ENCODE peak calls at places on chromosome 6, in eight cellular contexts. One of them, this sample, is unnamed.
A peak's percentile ranks its signal among the peaks of the same experiment; 100 is the strongest.

GRCh38 chr6:87697581-87698552 is 4.2 kb downstream of the AKIRIN2 start:
- DNase-seq in small intestine: peak; percentile 25
- DNase-seq in upper lobe of right lung: no peak
- DNase-seq in sigmoid colon: no peak
- DNase-seq in cardiac muscle cell: no peak
- DNase-seq in endothelial cell of umbilical vein: peak; percentile 85
- DNase-seq in CD8-positive, alpha-beta T cell: no peak
- DNase-seq in IMR-90: peak; percentile 91
- DNase-seq in this sample: no peak

GRCh38 chr6:35796236-35796635 is 887 bp downstream of the CLPS start:
- DNase-seq in small intestine: no peak
- DNase-seq in upper lobe of right lung: no peak
- DNase-seq in sigmoid colon: no peak
- DNase-seq in cardiac muscle cell: no peak
- DNase-seq in endothelial cell of umbilical vein: no peak
- DNase-seq in CD8-positive, alpha-beta T cell: no peak
- DNase-seq in IMR-90: no peak
- DNase-seq in this sample: no peak

GRCh38 chr6:38148606-38149005 is 329.1 kb downstream of the ZFAND3 start:
- DNase-seq in small intestine: no peak
- DNase-seq in upper lobe of right lung: no peak
- DNase-seq in sigmoid colon: no peak
- DNase-seq in cardiac muscle cell: no peak
- DNase-seq in endothelial cell of umbilical vein: peak; percentile 23
- DNase-seq in CD8-positive, alpha-beta T cell: no peak
- DNase-seq in IMR-90: no peak
- DNase-seq in this sample: no peak

GRCh38 chr6:49582529-49582928 is 32.1 kb downstream of the C6orf141 start:
- DNase-seq in small intestine: no peak
- DNase-seq in upper lobe of right lung: no peak
- DNase-seq in sigmoid colon: no peak
- DNase-seq in cardiac muscle cell: no peak
- DNase-seq in endothelial cell of umbilical vein: no peak
- DNase-seq in CD8-positive, alpha-beta T cell: no peak
- DNase-seq in IMR-90: no peak
- DNase-seq in this sample: no peak

GRCh38 chr6:130376921-130377320 is 11.1 kb downstream of the TMEM200A start:
- DNase-seq in small intestine: no peak
- DNase-seq in upper lobe of right lung: no peak
- DNase-seq in sigmoid colon: no peak
- DNase-seq in cardiac muscle cell: no peak
- DNase-seq in endothelial cell of umbilical vein: no peak
- DNase-seq in CD8-positive, alpha-beta T cell: no peak
- DNase-seq in IMR-90: no peak
- DNase-seq in this sample: no peak

GRCh38 chr6:125191916-125192609 is 38.5 kb downstream of the TPD52L1 start:
- DNase-seq in small intestine: peak; percentile 78
- DNase-seq in upper lobe of right lung: no peak
- DNase-seq in sigmoid colon: peak; percentile 69
- DNase-seq in cardiac muscle cell: peak; percentile 42
- DNase-seq in endothelial cell of umbilical vein: peak; percentile 73
- DNase-seq in CD8-positive, alpha-beta T cell: peak; percentile 47
- DNase-seq in IMR-90: peak; percentile 88
- DNase-seq in this sample: peak; percentile 3

GRCh38 chr6:54846243-54846856 is at the start of gene FAM83B:
- DNase-seq in small intestine: peak; percentile 94
- DNase-seq in upper lobe of right lung: peak; percentile 76
- DNase-seq in sigmoid colon: no peak
- DNase-seq in cardiac muscle cell: peak; percentile 52
- DNase-seq in endothelial cell of umbilical vein: no peak
- DNase-seq in CD8-positive, alpha-beta T cell: no peak
- DNase-seq in IMR-90: no peak
- DNase-seq in this sample: no peak

GRCh38 chr6:97215157-97215769 is 67.8 kb downstream of the MMS22L start:
- DNase-seq in small intestine: peak; percentile 21
- DNase-seq in upper lobe of right lung: no peak
- DNase-seq in sigmoid colon: no peak
- DNase-seq in cardiac muscle cell: peak; percentile 64
- DNase-seq in endothelial cell of umbilical vein: peak; percentile 71
- DNase-seq in CD8-positive, alpha-beta T cell: no peak
- DNase-seq in IMR-90: peak; percentile 76
- DNase-seq in this sample: no peak

GRCh38 chr6:11766589-11767450 is 11.8 kb downstream of the ADTRP start:
- DNase-seq in small intestine: no peak
- DNase-seq in upper lobe of right lung: no peak
- DNase-seq in sigmoid colon: no peak
- DNase-seq in cardiac muscle cell: no peak
- DNase-seq in endothelial cell of umbilical vein: peak; percentile 94
- DNase-seq in CD8-positive, alpha-beta T cell: no peak
- DNase-seq in IMR-90: peak; percentile 98
- DNase-seq in this sample: no peak

GRCh38 chr6:118659513-118660217 is 8.3 kb upstream of the CEP85L start:
- DNase-seq in small intestine: no peak
- DNase-seq in upper lobe of right lung: no peak
- DNase-seq in sigmoid colon: no peak
- DNase-seq in cardiac muscle cell: no peak
- DNase-seq in endothelial cell of umbilical vein: no peak
- DNase-seq in CD8-positive, alpha-beta T cell: no peak
- DNase-seq in IMR-90: no peak
- DNase-seq in this sample: no peak

GRCh38 chr6:140597181-140597580 is 1222.7 kb upstream of the CITED2 start:
- DNase-seq in small intestine: no peak
- DNase-seq in upper lobe of right lung: no peak
- DNase-seq in sigmoid colon: no peak
- DNase-seq in cardiac muscle cell: no peak
- DNase-seq in endothelial cell of umbilical vein: no peak
- DNase-seq in CD8-positive, alpha-beta T cell: no peak
- DNase-seq in IMR-90: no peak
- DNase-seq in this sample: no peak

GRCh38 chr6:20208687-20209378 is 3.4 kb downstream of the MBOAT1 start:
- DNase-seq in small intestine: no peak
- DNase-seq in upper lobe of right lung: no peak
- DNase-seq in sigmoid colon: no peak
- DNase-seq in cardiac muscle cell: no peak
- DNase-seq in endothelial cell of umbilical vein: no peak
- DNase-seq in CD8-positive, alpha-beta T cell: no peak
- DNase-seq in IMR-90: no peak
- DNase-seq in this sample: no peak

GRCh38 chr6:162864901-162865300 is 137.1 kb downstream of the PACRG start:
- DNase-seq in small intestine: no peak
- DNase-seq in upper lobe of right lung: no peak
- DNase-seq in sigmoid colon: no peak
- DNase-seq in cardiac muscle cell: no peak
- DNase-seq in endothelial cell of umbilical vein: no peak
- DNase-seq in CD8-positive, alpha-beta T cell: no peak
- DNase-seq in IMR-90: no peak
- DNase-seq in this sample: no peak

GRCh38 chr6:137043710-137044365 is 927 bp downstream of the IL20RA start:
- DNase-seq in small intestine: peak; percentile 27
- DNase-seq in upper lobe of right lung: no peak
- DNase-seq in sigmoid colon: no peak
- DNase-seq in cardiac muscle cell: peak; percentile 34
- DNase-seq in endothelial cell of umbilical vein: peak; percentile 39
- DNase-seq in CD8-positive, alpha-beta T cell: no peak
- DNase-seq in IMR-90: peak; percentile 28
- DNase-seq in this sample: no peak

GRCh38 chr6:148251286-148251685 is 91.4 kb upstream of the SASH1 start:
- DNase-seq in small intestine: peak; percentile 66
- DNase-seq in upper lobe of right lung: no peak
- DNase-seq in sigmoid colon: no peak
- DNase-seq in cardiac muscle cell: peak; percentile 38
- DNase-seq in endothelial cell of umbilical vein: peak; percentile 42
- DNase-seq in CD8-positive, alpha-beta T cell: no peak
- DNase-seq in IMR-90: peak; percentile 80
- DNase-seq in this sample: no peak

GRCh38 chr6:132768051-132768517 is 10.4 kb upstream of the VNN2 start:
- DNase-seq in small intestine: peak; percentile 80
- DNase-seq in upper lobe of right lung: peak; percentile 74
- DNase-seq in sigmoid colon: no peak
- DNase-seq in cardiac muscle cell: peak; percentile 59
- DNase-seq in endothelial cell of umbilical vein: peak; percentile 32
- DNase-seq in CD8-positive, alpha-beta T cell: peak; percentile 9
- DNase-seq in IMR-90: no peak
- DNase-seq in this sample: peak; percentile 8

GRCh38 chr6:21767891-21768659 is 174.5 kb downstream of the SOX4 start:
- DNase-seq in small intestine: no peak
- DNase-seq in upper lobe of right lung: no peak
- DNase-seq in sigmoid colon: no peak
- DNase-seq in cardiac muscle cell: no peak
- DNase-seq in endothelial cell of umbilical vein: peak; percentile 85
- DNase-seq in CD8-positive, alpha-beta T cell: no peak
- DNase-seq in IMR-90: peak; percentile 87
- DNase-seq in this sample: no peak

GRCh38 chr6:44046516-44047178 is 80.6 kb downstream of the MRPL14 start:
- DNase-seq in small intestine: no peak
- DNase-seq in upper lobe of right lung: no peak
- DNase-seq in sigmoid colon: no peak
- DNase-seq in cardiac muscle cell: no peak
- DNase-seq in endothelial cell of umbilical vein: no peak
- DNase-seq in CD8-positive, alpha-beta T cell: no peak
- DNase-seq in IMR-90: no peak
- DNase-seq in this sample: no peak

GRCh38 chr6:44044940-44045671 is 82.1 kb downstream of the MRPL14 start:
- DNase-seq in small intestine: no peak
- DNase-seq in upper lobe of right lung: no peak
- DNase-seq in sigmoid colon: no peak
- DNase-seq in cardiac muscle cell: no peak
- DNase-seq in endothelial cell of umbilical vein: no peak
- DNase-seq in CD8-positive, alpha-beta T cell: no peak
- DNase-seq in IMR-90: no peak
- DNase-seq in this sample: no peak

GRCh38 chr6:44047179-44047546 is 80.1 kb downstream of the MRPL14 start:
- DNase-seq in small intestine: no peak
- DNase-seq in upper lobe of right lung: no peak
- DNase-seq in sigmoid colon: peak; percentile 51
- DNase-seq in cardiac muscle cell: no peak
- DNase-seq in endothelial cell of umbilical vein: no peak
- DNase-seq in CD8-positive, alpha-beta T cell: no peak
- DNase-seq in IMR-90: peak; percentile 37
- DNase-seq in this sample: peak; percentile 14

GRCh38 chr6:44044154-44044539 is 83.1 kb downstream of the MRPL14 start:
- DNase-seq in small intestine: no peak
- DNase-seq in upper lobe of right lung: no peak
- DNase-seq in sigmoid colon: no peak
- DNase-seq in cardiac muscle cell: no peak
- DNase-seq in endothelial cell of umbilical vein: no peak
- DNase-seq in CD8-positive, alpha-beta T cell: no peak
- DNase-seq in IMR-90: peak; percentile 71
- DNase-seq in this sample: no peak

GRCh38 chr6:44045672-44046015 is 81.6 kb downstream of the MRPL14 start:
- DNase-seq in small intestine: no peak
- DNase-seq in upper lobe of right lung: no peak
- DNase-seq in sigmoid colon: peak; percentile 86
- DNase-seq in cardiac muscle cell: no peak
- DNase-seq in endothelial cell of umbilical vein: no peak
- DNase-seq in CD8-positive, alpha-beta T cell: no peak
- DNase-seq in IMR-90: no peak
- DNase-seq in this sample: no peak
- H3K4me1 ChIP-seq in small intestine: peaks cover 2% of the 10 kb centered on the region
- H3K4me1 ChIP-seq in upper lobe of right lung: no peaks in the 10 kb centered on the region
- H3K4me1 ChIP-seq in sigmoid colon: no peaks in the 10 kb centered on the region
- H3K4me1 ChIP-seq in cardiac muscle cell: peaks cover 30% of the 10 kb centered on the region
- H3K4me1 ChIP-seq in endothelial cell of umbilical vein: peaks cover 26% of the 10 kb centered on the region
- H3K4me1 ChIP-seq in CD8-positive, alpha-beta T cell: no peaks in the 10 kb centered on the region
- H3K4me1 ChIP-seq in IMR-90: peaks cover 53% of the 10 kb centered on the region
- H3K4me1 ChIP-seq in this sample: no peaks in the 10 kb centered on the region

GRCh38 chr6:121399971-121400370 is 35.5 kb upstream of the GJA1 start:
- DNase-seq in small intestine: peak; percentile 91
- DNase-seq in upper lobe of right lung: no peak
- DNase-seq in sigmoid colon: no peak
- DNase-seq in cardiac muscle cell: no peak
- DNase-seq in endothelial cell of umbilical vein: no peak
- DNase-seq in CD8-positive, alpha-beta T cell: no peak
- DNase-seq in IMR-90: no peak
- DNase-seq in this sample: no peak
- H3K4me1 ChIP-seq in small intestine: no peaks in the 10 kb centered on the region
- H3K4me1 ChIP-seq in upper lobe of right lung: no peaks in the 10 kb centered on the region
- H3K4me1 ChIP-seq in sigmoid colon: no peaks in the 10 kb centered on the region
- H3K4me1 ChIP-seq in cardiac muscle cell: no peaks in the 10 kb centered on the region
- H3K4me1 ChIP-seq in endothelial cell of umbilical vein: no peaks in the 10 kb centered on the region
- H3K4me1 ChIP-seq in CD8-positive, alpha-beta T cell: no peaks in the 10 kb centered on the region
- H3K4me1 ChIP-seq in IMR-90: no peaks in the 10 kb centered on the region
- H3K4me1 ChIP-seq in this sample: no peaks in the 10 kb centered on the region

DNA sequence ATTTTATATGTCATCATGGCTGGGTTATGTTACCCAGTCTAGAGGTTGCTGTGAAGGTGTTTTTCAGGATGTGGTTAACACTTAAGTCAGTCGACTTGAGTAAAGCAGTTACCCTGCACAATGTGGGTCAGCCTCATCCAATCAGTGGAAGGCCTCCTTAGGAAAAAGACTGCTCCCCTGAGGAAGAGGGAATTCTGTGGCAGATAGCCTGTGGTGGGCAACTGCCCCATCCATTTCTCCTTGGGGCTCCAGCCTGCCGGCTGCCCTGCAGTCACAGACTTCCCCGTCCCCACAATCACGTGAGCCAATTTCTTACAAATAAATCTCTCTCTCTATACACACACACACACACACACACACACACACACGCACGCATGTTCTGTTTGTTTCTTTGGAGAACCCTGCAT is 34.5 kb upstream of the MPC1 start:
- DNase-seq in small intestine: peak; percentile 59
- DNase-seq in upper lobe of right lung: peak; percentile 35
- DNase-seq in sigmoid colon: no peak
- DNase-seq in cardiac muscle cell: no peak
- DNase-seq in endothelial cell of umbilical vein: no peak
- DNase-seq in CD8-positive, alpha-beta T cell: peak; percentile 68
- DNase-seq in IMR-90: no peak
- DNase-seq in this sample: peak; percentile 34
- H3K4me1 ChIP-seq in small intestine: no peaks in the 10 kb centered on the region
- H3K4me1 ChIP-seq in upper lobe of right lung: peaks cover 10% of the 10 kb centered on the region
- H3K4me1 ChIP-seq in sigmoid colon: no peaks in the 10 kb centered on the region
- H3K4me1 ChIP-seq in cardiac muscle cell: no peaks in the 10 kb centered on the region
- H3K4me1 ChIP-seq in endothelial cell of umbilical vein: peaks cover 5% of the 10 kb centered on the region
- H3K4me1 ChIP-seq in CD8-positive, alpha-beta T cell: peaks cover 82% of the 10 kb centered on the region
- H3K4me1 ChIP-seq in IMR-90: no peaks in the 10 kb centered on the region
- H3K4me1 ChIP-seq in this sample: peaks cover 91% of the 10 kb centered on the region

GRCh38 chr6:73516712-73517489 is 3.9 kb downstream of the EEF1A1 start:
- DNase-seq in small intestine: no peak
- DNase-seq in upper lobe of right lung: no peak
- DNase-seq in sigmoid colon: no peak
- DNase-seq in cardiac muscle cell: no peak
- DNase-seq in endothelial cell of umbilical vein: peak; percentile 14
- DNase-seq in CD8-positive, alpha-beta T cell: no peak
- DNase-seq in IMR-90: peak; percentile 14
- DNase-seq in this sample: no peak

GRCh38 chr6:73520688-73521350 is at the start of gene EEF1A1:
- DNase-seq in small intestine: no peak
- DNase-seq in upper lobe of right lung: peak; percentile 100
- DNase-seq in sigmoid colon: peak; percentile 99
- DNase-seq in cardiac muscle cell: peak; percentile 100
- DNase-seq in endothelial cell of umbilical vein: peak; percentile 100
- DNase-seq in CD8-positive, alpha-beta T cell: peak; percentile 99
- DNase-seq in IMR-90: peak; percentile 100
- DNase-seq in this sample: peak; percentile 99

GRCh38 chr6:73521351-73522254 is 771 bp upstream of the EEF1A1 start:
- DNase-seq in small intestine: peak; percentile 100
- DNase-seq in upper lobe of right lung: peak; percentile 91
- DNase-seq in sigmoid colon: peak; percentile 91
- DNase-seq in cardiac muscle cell: peak; percentile 77
- DNase-seq in endothelial cell of umbilical vein: peak; percentile 91
- DNase-seq in CD8-positive, alpha-beta T cell: peak; percentile 67
- DNase-seq in IMR-90: peak; percentile 91
- DNase-seq in this sample: peak; percentile 83

GRCh38 chr6:73523434-73524123 is 2.7 kb upstream of the EEF1A1 start:
- DNase-seq in small intestine: peak; percentile 88
- DNase-seq in upper lobe of right lung: peak; percentile 88
- DNase-seq in sigmoid colon: peak; percentile 82
- DNase-seq in cardiac muscle cell: no peak
- DNase-seq in endothelial cell of umbilical vein: peak; percentile 71
- DNase-seq in CD8-positive, alpha-beta T cell: peak; percentile 71
- DNase-seq in IMR-90: peak; percentile 16
- DNase-seq in this sample: peak; percentile 78

GRCh38 chr6:73519943-73520687 is 717 bp downstream of the EEF1A1 start:
- DNase-seq in small intestine: peak; percentile 88
- DNase-seq in upper lobe of right lung: peak; percentile 89
- DNase-seq in sigmoid colon: peak; percentile 89
- DNase-seq in cardiac muscle cell: peak; percentile 74
- DNase-seq in endothelial cell of umbilical vein: peak; percentile 76
- DNase-seq in CD8-positive, alpha-beta T cell: peak; percentile 77
- DNase-seq in IMR-90: peak; percentile 78
- DNase-seq in this sample: peak; percentile 70
- H3K4me1 ChIP-seq in small intestine: no peaks in the 10 kb centered on the region
- H3K4me1 ChIP-seq in upper lobe of right lung: peaks cover 53% of the 10 kb centered on the region
- H3K4me1 ChIP-seq in sigmoid colon: no peaks in the 10 kb centered on the region
- H3K4me1 ChIP-seq in cardiac muscle cell: peaks cover 19% of the 10 kb centered on the region
- H3K4me1 ChIP-seq in endothelial cell of umbilical vein: peaks cover 34% of the 10 kb centered on the region
- H3K4me1 ChIP-seq in CD8-positive, alpha-beta T cell: peaks cover 55% of the 10 kb centered on the region
- H3K4me1 ChIP-seq in IMR-90: peaks cover 6% of the 10 kb centered on the region
- H3K4me1 ChIP-seq in this sample: peaks cover 53% of the 10 kb centered on the region

This sample was measured in CD8-positive, alpha-beta memory T cell.